ENCODE peak calls at places on chromosomes 12 and 14, in six cellular contexts. One of them, this sample, is unnamed.

GRCh38 chr14:71749613-71750238 is 182.5 kb upstream of the RGS6 start:
- DNase-seq in stomach: no peak
- DNase-seq in transverse colon: no peak
- DNase-seq in sigmoid colon: no peak
- DNase-seq in GM12878: no peak
- DNase-seq in HepG2: no peak
- DNase-seq in this sample: peak

GRCh38 chr12:47838286-47838931 is 18.7 kb upstream of the HDAC7 start:
- DNase-seq in stomach: no peak
- DNase-seq in transverse colon: no peak
- DNase-seq in sigmoid colon: no peak
- DNase-seq in GM12878: no peak
- DNase-seq in HepG2: peak
- DNase-seq in this sample: no peak

GRCh38 chr12:94689002-94689645 is 38.8 kb upstream of the TMCC3 start:
- DNase-seq in stomach: no peak
- DNase-seq in transverse colon: no peak
- DNase-seq in sigmoid colon: no peak
- DNase-seq in GM12878: no peak
- DNase-seq in HepG2: no peak
- DNase-seq in this sample: no peak

GRCh38 chr14:50835280-50835679 is 4.3 kb upstream of the NIN start:
- DNase-seq in stomach: no peak
- DNase-seq in transverse colon: no peak
- DNase-seq in sigmoid colon: no peak
- DNase-seq in GM12878: peak
- DNase-seq in HepG2: peak
- DNase-seq in this sample: no peak

GRCh38 chr12:26822051-26822450 is 10.9 kb downstream of the ITPR2 start:
- DNase-seq in stomach: no peak
- DNase-seq in transverse colon: no peak
- DNase-seq in sigmoid colon: no peak
- DNase-seq in GM12878: no peak
- DNase-seq in HepG2: no peak
- DNase-seq in this sample: no peak

GRCh38 chr12:125145196-125145595 is 80.0 kb downstream of the AACS start:
- DNase-seq in stomach: no peak
- DNase-seq in transverse colon: no peak
- DNase-seq in sigmoid colon: no peak
- DNase-seq in GM12878: no peak
- DNase-seq in HepG2: no peak
- DNase-seq in this sample: no peak

GRCh38 chr12:124551268-124552144 is 15.9 kb downstream of the NCOR2 start:
- DNase-seq in stomach: peak
- DNase-seq in transverse colon: peak
- DNase-seq in sigmoid colon: peak
- DNase-seq in GM12878: no peak
- DNase-seq in HepG2: no peak
- DNase-seq in this sample: peak

GRCh38 chr12:47033081-47033480 is 46.3 kb upstream of the PCED1B start:
- DNase-seq in stomach: no peak
- DNase-seq in transverse colon: peak
- DNase-seq in sigmoid colon: peak
- DNase-seq in GM12878: no peak
- DNase-seq in HepG2: no peak
- DNase-seq in this sample: no peak

GRCh38 chr12:64160718-64161060 is 61.4 kb downstream of the KICS2 start:
- DNase-seq in stomach: no peak
- DNase-seq in transverse colon: no peak
- DNase-seq in sigmoid colon: no peak
- DNase-seq in GM12878: no peak
- DNase-seq in HepG2: no peak
- DNase-seq in this sample: no peak

GRCh38 chr12:90090929-90091651 is 382.5 kb upstream of the ATP2B1 start:
- DNase-seq in stomach: peak
- DNase-seq in transverse colon: peak
- DNase-seq in sigmoid colon: no peak
- DNase-seq in GM12878: no peak
- DNase-seq in HepG2: no peak
- DNase-seq in this sample: no peak

GRCh38 chr14:32201816-32202467 is at the start of gene RNU6-7:
- DNase-seq in stomach: no peak
- DNase-seq in transverse colon: peak
- DNase-seq in sigmoid colon: peak
- DNase-seq in GM12878: no peak
- DNase-seq in HepG2: peak
- DNase-seq in this sample: no peak

GRCh38 chr12:10965511-10965910 is 21.2 kb downstream of the TAS2R50 start:
- DNase-seq in stomach: no peak
- DNase-seq in transverse colon: no peak
- DNase-seq in sigmoid colon: no peak
- DNase-seq in GM12878: no peak
- DNase-seq in HepG2: no peak
- DNase-seq in this sample: no peak

GRCh38 chr12:92759634-92760268 is 57.0 kb downstream of the PLEKHG7 start:
- DNase-seq in stomach: no peak
- DNase-seq in transverse colon: no peak
- DNase-seq in sigmoid colon: no peak
- DNase-seq in GM12878: no peak
- DNase-seq in HepG2: no peak
- DNase-seq in this sample: no peak

GRCh38 chr12:16076970-16077527 is 165.9 kb downstream of the DERA start:
- DNase-seq in stomach: no peak
- DNase-seq in transverse colon: peak
- DNase-seq in sigmoid colon: no peak
- DNase-seq in GM12878: no peak
- DNase-seq in HepG2: no peak
- DNase-seq in this sample: no peak

GRCh38 chr12:102023343-102023930 is 38.4 kb downstream of the WASHC3 start:
- DNase-seq in stomach: no peak
- DNase-seq in transverse colon: no peak
- DNase-seq in sigmoid colon: no peak
- DNase-seq in GM12878: no peak
- DNase-seq in HepG2: no peak
- DNase-seq in this sample: no peak

GRCh38 chr14:99541677-99542470 is 60.7 kb downstream of the CCNK start:
- DNase-seq in stomach: no peak
- DNase-seq in transverse colon: no peak
- DNase-seq in sigmoid colon: no peak
- DNase-seq in GM12878: no peak
- DNase-seq in HepG2: no peak
- DNase-seq in this sample: no peak

GRCh38 chr12:116288735-116289134 is 11.2 kb upstream of the MED13L start:
- DNase-seq in stomach: no peak
- DNase-seq in transverse colon: no peak
- DNase-seq in sigmoid colon: no peak
- DNase-seq in GM12878: no peak
- DNase-seq in HepG2: no peak
- DNase-seq in this sample: peak

GRCh38 chr12:39314547-39314946 is 128.4 kb downstream of the KIF21A start:
- DNase-seq in stomach: no peak
- DNase-seq in transverse colon: no peak
- DNase-seq in sigmoid colon: no peak
- DNase-seq in GM12878: no peak
- DNase-seq in HepG2: no peak
- DNase-seq in this sample: no peak

GRCh38 chr14:49691031-49691430 is 1.9 kb upstream of the KLHDC1 start:
- DNase-seq in stomach: no peak
- DNase-seq in transverse colon: no peak
- DNase-seq in sigmoid colon: no peak
- DNase-seq in GM12878: no peak
- DNase-seq in HepG2: no peak
- DNase-seq in this sample: no peak

GRCh38 chr14:64520699-64521098 is 16.1 kb downstream of the ZBTB1 start:
- DNase-seq in stomach: no peak
- DNase-seq in transverse colon: no peak
- DNase-seq in sigmoid colon: no peak
- DNase-seq in GM12878: no peak
- DNase-seq in HepG2: no peak
- DNase-seq in this sample: no peak

GRCh38 chr14:38755036-38755435 is 348.0 kb downstream of the SEC23A start:
- DNase-seq in stomach: no peak
- DNase-seq in transverse colon: no peak
- DNase-seq in sigmoid colon: no peak
- DNase-seq in GM12878: no peak
- DNase-seq in HepG2: no peak
- DNase-seq in this sample: no peak

GRCh38 chr12:31896514-31897039 is 62.6 kb upstream of the RESF1 start:
- DNase-seq in stomach: peak
- DNase-seq in transverse colon: peak
- DNase-seq in sigmoid colon: no peak
- DNase-seq in GM12878: peak
- DNase-seq in HepG2: no peak
- DNase-seq in this sample: no peak

GRCh38 chr12:2284857-2285256 is 232.1 kb downstream of the CACNA1C start:
- DNase-seq in stomach: peak
- DNase-seq in transverse colon: peak
- DNase-seq in sigmoid colon: peak
- DNase-seq in GM12878: no peak
- DNase-seq in HepG2: peak
- DNase-seq in this sample: no peak

GRCh38 chr14:68468437-68469207 is 324.2 kb downstream of the ZFP36L1 start:
- DNase-seq in stomach: peak
- DNase-seq in transverse colon: no peak
- DNase-seq in sigmoid colon: no peak
- DNase-seq in GM12878: no peak
- DNase-seq in HepG2: no peak
- DNase-seq in this sample: peak

GRCh38 chr12:122309564-122310121 is 43.3 kb upstream of the VPS33A start:
- DNase-seq in stomach: no peak
- DNase-seq in transverse colon: no peak
- DNase-seq in sigmoid colon: no peak
- DNase-seq in GM12878: no peak
- DNase-seq in HepG2: no peak
- DNase-seq in this sample: no peak

GRCh38 chr12:122306407-122306806 is 40.1 kb upstream of the VPS33A start:
- DNase-seq in stomach: no peak
- DNase-seq in transverse colon: no peak
- DNase-seq in sigmoid colon: no peak
- DNase-seq in GM12878: no peak
- DNase-seq in HepG2: peak
- DNase-seq in this sample: no peak

GRCh38 chr12:122310636-122311035 is 44.3 kb upstream of the VPS33A start:
- DNase-seq in stomach: no peak
- DNase-seq in transverse colon: no peak
- DNase-seq in sigmoid colon: no peak
- DNase-seq in GM12878: no peak
- DNase-seq in HepG2: no peak
- DNase-seq in this sample: no peak

GRCh38 chr12:122304924-122305323 is 38.6 kb upstream of the VPS33A start:
- DNase-seq in stomach: no peak
- DNase-seq in transverse colon: no peak
- DNase-seq in sigmoid colon: no peak
- DNase-seq in GM12878: no peak
- DNase-seq in HepG2: no peak
- DNase-seq in this sample: no peak

DNA sequence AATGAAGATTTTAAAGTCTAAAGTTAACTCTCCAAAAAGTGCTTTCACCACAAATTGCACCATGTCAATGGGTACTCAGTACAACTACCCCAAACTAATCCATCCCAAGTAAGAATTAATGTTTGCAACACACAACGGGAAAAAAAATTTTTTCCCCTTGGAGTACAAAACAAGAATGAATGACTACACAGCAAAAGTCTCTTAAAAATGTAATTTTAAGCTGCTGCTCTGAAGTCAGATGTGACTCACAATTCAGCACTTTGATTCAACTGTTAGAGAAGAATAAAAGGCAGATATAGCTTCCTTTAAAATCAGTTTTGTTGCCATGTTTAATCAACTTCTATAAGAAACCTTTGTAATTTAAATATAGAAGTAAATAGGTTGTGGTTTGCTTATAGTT is 42.5 kb upstream of the VPS33A start:
- DNase-seq in stomach: no peak
- DNase-seq in transverse colon: no peak
- DNase-seq in sigmoid colon: no peak
- DNase-seq in GM12878: no peak
- DNase-seq in HepG2: no peak
- DNase-seq in this sample: no peak
- TF ChIP-seq EP300 in stomach: no peak
- TF ChIP-seq EP300 in transverse colon: no peak
- TF ChIP-seq EP300 in sigmoid colon: no peak
- TF ChIP-seq EP300 in GM12878: no peak
- TF ChIP-seq EP300 in HepG2: no peak
- TF ChIP-seq EP300 in this sample: no peak

DNA sequence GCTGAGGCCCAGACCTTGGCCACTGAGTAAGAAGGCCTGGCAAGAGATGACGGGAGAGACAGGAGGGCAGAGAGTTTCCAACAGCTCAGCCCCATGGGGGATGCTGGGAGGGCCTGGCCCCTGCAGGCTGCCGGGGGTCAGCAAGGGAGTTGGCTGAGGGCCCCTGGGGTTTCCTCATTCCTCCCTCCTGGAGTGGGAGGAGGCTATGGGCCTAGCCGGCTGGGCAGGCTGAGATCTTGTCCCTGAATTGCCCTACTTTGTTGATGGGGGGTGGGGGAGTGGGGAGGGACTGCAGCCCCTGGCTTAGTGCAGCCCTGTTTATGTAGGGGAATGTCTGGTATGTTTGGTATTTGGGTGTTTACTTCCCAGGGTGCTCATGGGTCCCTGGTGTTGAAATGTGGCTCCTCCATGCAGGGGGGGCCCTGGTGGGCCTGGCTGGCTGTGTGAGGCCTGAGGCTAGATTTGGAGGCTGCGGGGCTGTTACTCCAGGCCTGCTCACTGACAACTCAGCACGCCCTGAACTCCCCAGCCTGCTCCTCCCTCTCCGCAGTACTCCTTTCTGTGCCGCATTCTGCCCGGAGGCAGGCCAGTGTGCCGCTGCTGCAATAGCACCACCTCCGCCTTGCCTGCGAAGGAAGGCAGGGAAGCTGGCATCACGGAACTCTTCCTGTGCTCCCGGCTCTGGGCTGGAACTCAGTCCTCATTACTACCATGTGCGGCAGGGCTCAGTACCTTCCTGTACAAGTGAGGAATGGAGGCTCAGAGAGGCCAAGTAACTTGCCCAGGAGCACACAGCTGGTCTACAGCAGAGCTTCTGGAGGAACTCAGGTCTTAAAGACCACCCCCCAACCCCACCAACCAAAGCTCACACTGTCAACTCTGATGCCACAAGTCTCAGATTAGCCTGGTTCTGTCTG is 25.3 kb downstream of the JDP2 start:
- DNase-seq in stomach: no peak
- DNase-seq in transverse colon: peak
- DNase-seq in sigmoid colon: peak
- DNase-seq in GM12878: no peak
- DNase-seq in HepG2: peak
- DNase-seq in this sample: no peak
- TF ChIP-seq POLR2AphosphoS5 in stomach: peak
- TF ChIP-seq POLR2AphosphoS5 in transverse colon: peak
- TF ChIP-seq POLR2AphosphoS5 in sigmoid colon: no peak
- TF ChIP-seq POLR2AphosphoS5 in GM12878: no peak
- TF ChIP-seq POLR2AphosphoS5 in HepG2: no peak
- TF ChIP-seq POLR2AphosphoS5 in this sample: peak

GRCh38 chr12:117853600-117853999 is 115.2 kb downstream of the KSR2 start:
- DNase-seq in stomach: peak
- DNase-seq in transverse colon: peak
- DNase-seq in sigmoid colon: no peak
- DNase-seq in GM12878: no peak
- DNase-seq in HepG2: peak
- DNase-seq in this sample: no peak
- TF ChIP-seq EP300 in stomach: no peak
- TF ChIP-seq EP300 in transverse colon: no peak
- TF ChIP-seq EP300 in sigmoid colon: no peak
- TF ChIP-seq EP300 in GM12878: no peak
- TF ChIP-seq EP300 in HepG2: no peak
- TF ChIP-seq EP300 in this sample: no peak

GRCh38 chr12:109864916-109865315 is 15.4 kb downstream of the GLTP start:
- DNase-seq in stomach: no peak
- DNase-seq in transverse colon: no peak
- DNase-seq in sigmoid colon: no peak
- DNase-seq in GM12878: no peak
- DNase-seq in HepG2: no peak
- DNase-seq in this sample: no peak
- TF ChIP-seq POLR2AphosphoS5 in stomach: no peak
- TF ChIP-seq POLR2AphosphoS5 in transverse colon: no peak
- TF ChIP-seq POLR2AphosphoS5 in sigmoid colon: no peak
- TF ChIP-seq POLR2AphosphoS5 in GM12878: no peak
- TF ChIP-seq POLR2AphosphoS5 in HepG2: no peak
- TF ChIP-seq POLR2AphosphoS5 in this sample: no peak

This sample was measured in esophagus muscularis mucosa.